ENCODE peak calls at places on chromosomes 11 and 22, in six cellular contexts. A is heart right ventricle; R is OCI-LY7; I is HFFc6; G is CD8-positive, alpha-beta T cell; T is sigmoid colon. K is an unnamed sample.

GRCh38 chr11:26127336-26127735 is 204.6 kb upstream of the ANO3 start:
- DNase-seq in R (no peak), T (no peak), A (no peak), I (no peak), G (no peak), K (no peak)

GRCh38 chr11:959608-960007 is 33.9 kb downstream of the AP2A2 start:
- DNase-seq in I (no peak), T (no peak), A (no peak), G (no peak), R (no peak), K (no peak)

GRCh38 chr11:75445315-75445953 is 12.4 kb upstream of the KLHL35 start:
- DNase-seq in T (peak), R (peak), A (peak), I (peak), G (peak), K (no peak)

GRCh38 chr11:59680287-59681154 is 11.7 kb upstream of the PATL1 start:
- DNase-seq in I (peak), G (peak), A (peak), T (peak), R (peak), K (peak)

GRCh38 chr11:26649884-26650283 is 72.0 kb downstream of the SLC5A12 start:
- DNase-seq in R (peak), A (peak), G (no peak), T (peak), I (peak), K (no peak)

GRCh38 chr11:70522613-70523311 is 124.4 kb downstream of the CTTN start:
- DNase-seq in I (no peak), R (no peak), A (no peak), T (no peak), G (no peak), K (no peak)

GRCh38 chr22:44130076-44130711 is 50.5 kb upstream of the PARVG start:
- DNase-seq in R (no peak), I (no peak), G (no peak), A (no peak), T (peak), K (no peak)

GRCh38 chr11:104390696-104391095 is 226.7 kb upstream of the PDGFD start:
- DNase-seq in R (no peak), I (no peak), G (no peak), T (no peak), A (no peak), K (no peak)

GRCh38 chr11:3159296-3160190 is 5.6 kb downstream of the OSBPL5 start:
- DNase-seq in G (no peak), A (no peak), R (no peak), I (no peak), T (peak), K (peak)

GRCh38 chr11:102073253-102073652 is 26.0 kb downstream of the CFAP300 start:
- DNase-seq in G (no peak), R (no peak), I (no peak), T (no peak), A (no peak), K (no peak)

GRCh38 chr11:17906436-17906835 is 106.4 kb downstream of the SERGEF start:
- DNase-seq in G (no peak), I (no peak), A (no peak), T (no peak), R (peak), K (no peak)

GRCh38 chr11:69049490-69049867 is 747 bp downstream of the TPCN2 start:
- DNase-seq in I (no peak), R (peak), A (no peak), T (no peak), G (no peak), K (peak)

GRCh38 chr22:30906946-30907345 is 61.6 kb downstream of the MORC2 start:
- DNase-seq in G (no peak), R (no peak), A (no peak), T (peak), I (no peak), K (no peak)

GRCh38 chr22:47354668-47355387 is 592.4 kb downstream of the TBC1D22A start:
- DNase-seq in R (no peak), G (no peak), T (no peak), I (no peak), A (no peak), K (no peak)

GRCh38 chr22:49550766-49551362 is 276.8 kb downstream of the BRD1 start:
- DNase-seq in A (no peak), R (no peak), G (no peak), T (peak), I (no peak), K (no peak)
- TF ChIP-seq CTCF in A (no peak), R (peak), G (no peak), T (no peak), I (no peak), K (no peak)

DNA sequence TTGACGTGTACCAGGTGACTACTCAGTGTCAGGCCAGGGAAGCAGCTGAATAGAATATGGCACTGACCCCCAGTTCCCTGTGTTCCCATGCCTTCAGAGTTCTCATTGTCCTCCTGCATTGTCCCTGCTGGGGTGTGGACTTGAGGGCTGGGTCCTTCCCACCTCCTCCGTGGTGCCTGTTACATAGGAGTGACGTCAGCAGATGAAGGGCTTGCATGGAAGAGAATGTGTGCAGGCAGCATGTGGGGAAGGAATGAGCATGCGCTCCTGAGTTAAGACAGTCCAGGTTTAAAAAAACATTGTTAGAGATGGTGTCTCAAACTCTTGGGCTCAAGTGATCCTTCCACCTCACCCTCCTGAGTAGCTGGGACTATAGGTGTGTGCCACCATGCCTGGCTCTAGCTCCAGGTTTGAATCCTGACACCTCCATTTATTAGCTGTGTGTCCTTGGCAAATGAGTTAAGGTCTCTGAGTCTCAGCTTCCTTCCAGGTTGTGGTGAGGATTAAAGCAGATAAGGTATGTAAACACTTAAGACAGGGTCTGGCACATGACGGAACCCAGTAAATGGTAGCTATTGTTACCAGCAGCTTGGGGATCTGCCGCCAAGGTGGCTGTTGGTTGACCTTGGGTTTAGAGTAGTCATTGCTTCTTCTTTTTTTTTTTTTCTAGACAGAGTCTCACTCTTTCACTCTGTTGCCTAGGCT is 7.5 kb upstream of the SOX10 start:
- DNase-seq in G (no peak), I (no peak), T (no peak), A (no peak), R (no peak), K (no peak)
- TF ChIP-seq CTCF in G (no peak), I (no peak), T (no peak), A (no peak), R (no peak), K (no peak)

DNA sequence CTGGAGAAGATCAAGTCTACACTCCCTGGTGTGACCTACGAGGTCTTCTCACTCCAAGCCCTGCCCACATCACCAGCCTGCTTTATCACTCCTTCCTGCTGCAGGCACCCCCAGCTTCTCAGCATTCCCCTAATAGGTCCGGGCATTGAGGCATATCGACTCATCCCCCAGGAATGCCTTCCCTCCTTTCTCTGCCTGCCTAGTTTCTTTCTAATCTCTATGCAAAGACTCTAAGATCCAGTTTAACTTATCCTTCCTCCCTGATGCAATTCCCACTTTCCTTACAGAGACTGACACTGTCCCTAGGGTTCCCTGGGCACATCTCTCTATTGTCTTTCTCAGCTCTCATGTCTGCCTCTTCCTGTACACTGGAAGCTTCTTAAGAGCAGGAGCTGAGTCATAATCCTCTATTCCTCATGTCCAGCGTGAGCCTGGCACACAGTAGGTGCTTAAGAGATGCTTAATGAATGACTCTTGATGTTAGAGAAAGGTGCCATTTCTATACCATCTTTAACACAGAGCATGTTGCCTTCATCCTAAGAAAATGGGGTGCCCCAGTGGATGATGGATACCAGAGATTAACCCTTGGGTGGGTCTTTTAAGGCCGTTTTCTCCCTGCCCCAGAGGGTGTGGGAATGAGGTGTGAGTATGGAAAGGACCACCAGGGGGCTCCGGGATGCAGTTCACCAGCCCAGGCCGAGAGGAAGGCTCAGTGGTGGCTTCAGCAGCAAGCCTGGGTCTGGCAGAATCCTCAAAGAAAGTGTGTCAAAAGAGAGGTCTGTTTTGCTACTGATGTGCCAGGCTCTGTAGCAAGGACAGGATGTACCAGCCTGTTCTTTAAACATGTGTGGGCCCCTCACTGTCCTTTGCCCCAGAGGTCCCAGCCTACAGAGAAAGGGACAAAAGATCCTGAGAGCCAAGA is 34.7 kb downstream of the PARVA start:
- DNase-seq in A (peak), G (peak), I (peak), T (peak), R (peak), K (no peak)
- TF ChIP-seq CTCF in A (peak), G (peak), I (peak), T (no peak), R (peak), K (peak)

GRCh38 chr22:24486501-24486921 is 8.6 kb upstream of the UPB1 start:
- DNase-seq in I (peak), T (no peak), G (no peak), R (no peak), A (no peak), K (peak)

GRCh38 chr22:24483966-24484545 is 11.1 kb upstream of the UPB1 start:
- DNase-seq in R (no peak), A (no peak), G (no peak), T (no peak), I (no peak), K (no peak)

GRCh38 chr22:24482998-24483397 is 12.1 kb upstream of the UPB1 start:
- DNase-seq in A (no peak), R (no peak), I (no peak), G (no peak), T (no peak), K (no peak)

GRCh38 chr22:24485170-24485569 is 10.0 kb upstream of the UPB1 start:
- DNase-seq in G (no peak), T (no peak), I (no peak), R (no peak), A (no peak), K (no peak)

GRCh38 chr22:24485608-24486007 is 9.5 kb upstream of the UPB1 start:
- DNase-seq in A (peak), T (no peak), R (peak), G (peak), I (peak), K (no peak)
- TF ChIP-seq CTCF in A (peak), T (no peak), R (peak), G (peak), I (peak), K (no peak)

DNA sequence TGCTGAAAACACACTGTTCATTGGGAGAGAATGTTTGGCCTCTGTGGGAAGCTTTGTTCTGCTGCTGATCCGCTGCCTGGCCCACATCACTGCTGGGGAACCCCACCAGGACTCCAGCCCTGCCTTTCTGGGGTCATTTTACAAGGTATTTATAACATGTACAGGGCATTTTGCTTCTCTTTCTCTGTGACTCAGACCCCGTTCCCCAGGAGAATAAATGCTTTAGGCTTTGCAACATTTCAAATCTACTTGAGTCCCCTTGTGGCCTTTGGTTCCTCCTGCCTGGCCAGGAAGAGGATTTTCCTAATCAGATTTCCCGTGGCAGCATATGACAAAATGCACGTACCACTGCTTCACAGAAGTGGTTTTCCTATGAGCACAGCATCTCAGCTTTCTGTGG is 43.0 kb downstream of the BTG4 start:
- DNase-seq in T (no peak), G (no peak), R (no peak), I (no peak), A (no peak), K (no peak)
- TF ChIP-seq CTCF in T (no peak), G (no peak), R (no peak), I (no peak), A (no peak), K (no peak)

K was measured in CD14-positive monocyte.